ENCODE peak calls at places on chromosome X, in six cellular contexts. D is SJSA1, F is NCI-H1417, L is BJ, T is GM12891, S is left ventricle myocardium inferior. X is an unnamed sample.

GRCh38 chrX:123990602-123991001 is 29.1 kb downstream of the STAG2 start:
- DNase-seq in S (no peak), L (no peak), D (no peak), F (no peak), T (no peak), X (no peak)

GRCh38 chrX:154371771-154372300 is 2.6 kb downstream of the FLNA start:
- DNase-seq in S (no peak), T (no peak), F (peak), D (no peak), L (no peak), X (peak)

GRCh38 chrX:106177106-106177981 is 9.2 kb downstream of the PWWP3B start:
- DNase-seq in S (peak), D (no peak), L (no peak), F (peak), T (no peak), X (peak)

GRCh38 chrX:10110984-10111363 is 45.8 kb upstream of the CLCN4 start:
- DNase-seq in T (no peak), L (no peak), D (no peak), S (no peak), F (no peak), X (no peak)

GRCh38 chrX:72001906-72002305 is 91.3 kb downstream of the NHSL2 start:
- DNase-seq in L (no peak), D (no peak), S (no peak), F (no peak), T (no peak), X (no peak)

GRCh38 chrX:23820235-23820782 is 37.3 kb downstream of the SAT1 start:
- DNase-seq in L (no peak), D (no peak), S (no peak), F (no peak), T (no peak), X (no peak)

GRCh38 chrX:100449696-100450606 is 39.9 kb upstream of the PCDH19 start:
- DNase-seq in L (no peak), D (no peak), S (peak), T (no peak), F (no peak), X (peak)

GRCh38 chrX:106906361-106906760 is 3.2 kb upstream of the RIPPLY1 start:
- DNase-seq in S (no peak), L (no peak), T (no peak), D (no peak), F (no peak), X (no peak)

GRCh38 chrX:39755152-39756032 is 342.4 kb downstream of the BCOR start:
- DNase-seq in S (peak), D (peak), T (no peak), L (peak), F (peak), X (peak)

GRCh38 chrX:133587071-133587470 is 171.8 kb upstream of the GPC4 start:
- DNase-seq in L (no peak), S (no peak), D (no peak), F (no peak), T (no peak), X (no peak)

GRCh38 chrX:11611161-11611560 is 54.6 kb downstream of the ARHGAP6 start:
- DNase-seq in F (no peak), L (no peak), S (no peak), T (no peak), D (no peak), X (no peak)

GRCh38 chrX:112832481-112833095 is 8.0 kb downstream of the AMOT start:
- DNase-seq in F (peak), L (no peak), S (no peak), T (no peak), D (no peak), X (no peak)

GRCh38 chrX:30895331-30895730 is 6.3 kb upstream of the TAB3 start:
- DNase-seq in D (no peak), F (no peak), L (no peak), T (no peak), S (no peak), X (no peak)

GRCh38 chrX:71103110-71103983 is 3.2 kb downstream of the CXorf65 start:
- DNase-seq in T (no peak), L (no peak), D (no peak), S (no peak), F (peak), X (peak)

GRCh38 chrX:95382799-95383198 is 1301.8 kb upstream of the DIAPH2 start:
- DNase-seq in L (no peak), T (no peak), S (no peak), F (peak), D (no peak), X (no peak)

GRCh38 chrX:152850465-152850864 is 19.6 kb downstream of the NSDHL start:
- DNase-seq in S (no peak), L (no peak), F (no peak), T (no peak), D (no peak), X (no peak)

GRCh38 chrX:133892337-133892736 is 93.1 kb downstream of the GPC3 start:
- DNase-seq in S (no peak), L (no peak), D (no peak), T (no peak), F (no peak), X (no peak)

GRCh38 chrX:48025561-48025960 is 18.8 kb downstream of the SPACA5 start:
- DNase-seq in F (peak), L (no peak), S (no peak), D (no peak), T (no peak), X (peak)

GRCh38 chrX:150052226-150052625 is 113.9 kb upstream of the EOLA2 start:
- DNase-seq in S (no peak), F (no peak), L (no peak), T (no peak), D (no peak), X (no peak)